ENCODE peak calls at places on chromosome 22, in eight cellular contexts. One of them, this sample, is unnamed.

GRCh38 chr22:39206491-39206890 is 38.3 kb downstream of the PDGFB start:
- DNase-seq in Peyer's patch: peak; percentile 39
- DNase-seq in CD8-positive, alpha-beta memory T cell: no peak
- DNase-seq in uterus: no peak
- DNase-seq in aorta: peak; percentile 45
- DNase-seq in lung: no peak
- DNase-seq in thyroid gland: no peak
- DNase-seq in suprapubic skin: peak; percentile 57
- DNase-seq in this sample: no peak

GRCh38 chr22:36562261-36562835 is 33.4 kb upstream of the EIF3D start:
- DNase-seq in Peyer's patch: no peak
- DNase-seq in CD8-positive, alpha-beta memory T cell: no peak
- DNase-seq in uterus: no peak
- DNase-seq in aorta: no peak
- DNase-seq in lung: no peak
- DNase-seq in thyroid gland: no peak
- DNase-seq in suprapubic skin: no peak
- DNase-seq in this sample: no peak

GRCh38 chr22:42432020-42432596 is at the start of gene NFAM1:
- DNase-seq in Peyer's patch: peak; percentile 65
- DNase-seq in CD8-positive, alpha-beta memory T cell: no peak
- DNase-seq in uterus: no peak
- DNase-seq in aorta: no peak
- DNase-seq in lung: peak; percentile 61
- DNase-seq in thyroid gland: peak; percentile 23
- DNase-seq in suprapubic skin: no peak
- DNase-seq in this sample: peak; percentile 55

GRCh38 chr22:44345872-44346271 is 33.1 kb upstream of the SHISAL1 start:
- DNase-seq in Peyer's patch: no peak
- DNase-seq in CD8-positive, alpha-beta memory T cell: no peak
- DNase-seq in uterus: no peak
- DNase-seq in aorta: no peak
- DNase-seq in lung: no peak
- DNase-seq in thyroid gland: no peak
- DNase-seq in suprapubic skin: no peak
- DNase-seq in this sample: peak; percentile 9

GRCh38 chr22:35376728-35377472 is 4.0 kb upstream of the HMOX1 start:
- DNase-seq in Peyer's patch: peak; percentile 95
- DNase-seq in CD8-positive, alpha-beta memory T cell: no peak
- DNase-seq in uterus: peak; percentile 95
- DNase-seq in aorta: peak; percentile 95
- DNase-seq in lung: peak; percentile 95
- DNase-seq in thyroid gland: peak; percentile 97
- DNase-seq in suprapubic skin: peak; percentile 97
- DNase-seq in this sample: peak; percentile 93

GRCh38 chr22:39808087-39808486 is 85.5 kb downstream of the ENTHD1 start:
- DNase-seq in Peyer's patch: peak; percentile 63
- DNase-seq in CD8-positive, alpha-beta memory T cell: no peak
- DNase-seq in uterus: no peak
- DNase-seq in aorta: no peak
- DNase-seq in lung: no peak
- DNase-seq in thyroid gland: no peak
- DNase-seq in suprapubic skin: no peak
- DNase-seq in this sample: no peak

GRCh38 chr22:24707477-24707816 is 67.1 kb downstream of the PIWIL3 start:
- DNase-seq in Peyer's patch: peak; percentile 57
- DNase-seq in CD8-positive, alpha-beta memory T cell: no peak
- DNase-seq in uterus: no peak
- DNase-seq in aorta: no peak
- DNase-seq in lung: no peak
- DNase-seq in thyroid gland: peak; percentile 38
- DNase-seq in suprapubic skin: no peak
- DNase-seq in this sample: no peak

GRCh38 chr22:44396021-44396726 is 83.4 kb upstream of the SHISAL1 start:
- DNase-seq in Peyer's patch: peak; percentile 14
- DNase-seq in CD8-positive, alpha-beta memory T cell: no peak
- DNase-seq in uterus: peak; percentile 6
- DNase-seq in aorta: no peak
- DNase-seq in lung: no peak
- DNase-seq in thyroid gland: no peak
- DNase-seq in suprapubic skin: peak; percentile 46
- DNase-seq in this sample: no peak

GRCh38 chr22:44497218-44497903 is 672 bp downstream of the RTL6 start:
- DNase-seq in Peyer's patch: no peak
- DNase-seq in CD8-positive, alpha-beta memory T cell: peak; percentile 5
- DNase-seq in uterus: no peak
- DNase-seq in aorta: no peak
- DNase-seq in lung: no peak
- DNase-seq in thyroid gland: peak; percentile 14
- DNase-seq in suprapubic skin: no peak
- DNase-seq in this sample: peak; percentile 74

GRCh38 chr22:32482708-32483107 is 8.1 kb downstream of the FBXO7 start:
- DNase-seq in Peyer's patch: no peak
- DNase-seq in CD8-positive, alpha-beta memory T cell: no peak
- DNase-seq in uterus: no peak
- DNase-seq in aorta: no peak
- DNase-seq in lung: no peak
- DNase-seq in thyroid gland: no peak
- DNase-seq in suprapubic skin: no peak
- DNase-seq in this sample: no peak

GRCh38 chr22:36328635-36329216 is 59.0 kb downstream of the MYH9 start:
- DNase-seq in Peyer's patch: peak; percentile 82
- DNase-seq in CD8-positive, alpha-beta memory T cell: no peak
- DNase-seq in uterus: peak; percentile 79
- DNase-seq in aorta: peak; percentile 91
- DNase-seq in lung: peak; percentile 57
- DNase-seq in thyroid gland: peak; percentile 97
- DNase-seq in suprapubic skin: no peak
- DNase-seq in this sample: peak; percentile 84

GRCh38 chr22:43017525-43018290 is 2.8 kb upstream of the PACSIN2 start:
- DNase-seq in Peyer's patch: no peak
- DNase-seq in CD8-positive, alpha-beta memory T cell: no peak
- DNase-seq in uterus: no peak
- DNase-seq in aorta: no peak
- DNase-seq in lung: peak; percentile 82
- DNase-seq in thyroid gland: peak; percentile 97
- DNase-seq in suprapubic skin: no peak
- DNase-seq in this sample: peak; percentile 38

DNA sequence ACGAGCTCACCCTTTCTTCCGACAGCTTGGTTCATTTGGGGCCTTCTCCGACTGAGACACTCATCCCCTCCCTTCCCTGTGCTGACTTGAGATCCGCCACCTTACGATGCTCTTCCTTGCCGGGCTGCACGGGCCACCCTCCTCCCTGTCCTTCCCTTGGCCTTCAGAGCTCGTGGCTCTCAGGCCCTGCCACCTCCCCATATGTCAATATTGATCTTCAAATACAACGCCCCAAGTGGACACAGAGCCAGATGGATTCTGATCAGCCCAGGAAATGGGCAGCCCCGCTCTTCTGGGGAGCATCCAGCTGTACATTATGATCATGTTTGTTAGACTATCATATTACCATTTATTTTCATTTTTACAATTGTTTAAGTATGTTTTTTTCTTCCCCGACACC is 812.8 kb downstream of the TBC1D22A start:
- DNase-seq in Peyer's patch: no peak
- DNase-seq in CD8-positive, alpha-beta memory T cell: no peak
- DNase-seq in uterus: no peak
- DNase-seq in aorta: peak; percentile 32
- DNase-seq in lung: no peak
- DNase-seq in thyroid gland: no peak
- DNase-seq in suprapubic skin: peak; percentile 10
- DNase-seq in this sample: no peak
- H3K9me3 ChIP-seq in Peyer's patch: no peaks in the 10 kb centered on the region
- H3K9me3 ChIP-seq in CD8-positive, alpha-beta memory T cell: no peaks in the 10 kb centered on the region
- H3K9me3 ChIP-seq in uterus: no peaks in the 10 kb centered on the region
- H3K9me3 ChIP-seq in aorta: no peaks in the 10 kb centered on the region
- H3K9me3 ChIP-seq in lung: no peaks in the 10 kb centered on the region
- H3K9me3 ChIP-seq in thyroid gland: no peaks in the 10 kb centered on the region
- H3K9me3 ChIP-seq in suprapubic skin: no peaks in the 10 kb centered on the region
- H3K9me3 ChIP-seq in this sample: no peaks in the 10 kb centered on the region

DNA sequence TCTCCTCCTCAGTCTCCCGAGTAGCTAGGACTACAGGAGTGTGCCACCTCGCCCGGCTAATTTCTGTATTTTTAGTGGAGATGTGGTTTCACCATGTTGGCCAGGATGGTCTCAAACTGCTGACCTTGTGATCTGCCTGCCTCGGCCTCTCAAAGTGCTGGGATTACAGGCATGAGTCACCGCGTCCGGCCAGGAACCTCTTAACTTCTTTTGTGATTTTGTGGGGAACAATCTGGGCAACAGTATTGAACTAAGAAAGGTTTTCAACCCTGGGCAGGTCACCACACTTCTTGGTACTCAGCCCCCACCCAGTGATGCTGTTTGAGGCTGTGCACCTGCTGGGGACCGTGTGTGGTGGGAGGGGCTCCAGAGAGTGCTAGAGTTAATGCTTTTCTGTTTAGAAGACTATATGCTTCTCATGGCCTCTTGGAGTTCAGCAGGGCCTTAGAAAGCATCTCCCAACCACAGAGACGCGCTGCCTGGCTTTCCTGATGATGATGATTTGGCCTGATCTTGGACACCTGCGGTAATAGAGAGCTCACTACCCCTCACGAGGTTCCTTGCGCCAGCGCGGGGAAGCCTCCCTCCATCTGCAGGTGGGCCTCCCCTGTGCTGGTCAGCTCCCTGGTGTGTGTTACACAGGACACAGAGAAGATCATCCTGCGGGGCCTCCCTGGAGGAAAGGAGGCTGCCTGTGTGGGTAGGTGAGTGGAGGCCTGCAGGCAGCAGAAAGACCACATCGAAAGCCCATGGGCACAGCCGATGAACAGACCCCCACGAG is 1.2 kb downstream of the DENND6B start:
- DNase-seq in Peyer's patch: no peak
- DNase-seq in CD8-positive, alpha-beta memory T cell: no peak
- DNase-seq in uterus: no peak
- DNase-seq in aorta: no peak
- DNase-seq in lung: no peak
- DNase-seq in thyroid gland: no peak
- DNase-seq in suprapubic skin: no peak
- DNase-seq in this sample: no peak
- H3K4me3 ChIP-seq in Peyer's patch: no peak overlapping the region
- H3K4me3 ChIP-seq in CD8-positive, alpha-beta memory T cell: no peak overlapping the region
- H3K4me3 ChIP-seq in uterus: no peak overlapping the region
- H3K4me3 ChIP-seq in aorta: no peak overlapping the region
- H3K4me3 ChIP-seq in lung: no peak overlapping the region
- H3K4me3 ChIP-seq in thyroid gland: no peak overlapping the region
- H3K4me3 ChIP-seq in suprapubic skin: peak overlapping the region; percentile 74
- H3K4me3 ChIP-seq in this sample: no peak overlapping the region

DNA sequence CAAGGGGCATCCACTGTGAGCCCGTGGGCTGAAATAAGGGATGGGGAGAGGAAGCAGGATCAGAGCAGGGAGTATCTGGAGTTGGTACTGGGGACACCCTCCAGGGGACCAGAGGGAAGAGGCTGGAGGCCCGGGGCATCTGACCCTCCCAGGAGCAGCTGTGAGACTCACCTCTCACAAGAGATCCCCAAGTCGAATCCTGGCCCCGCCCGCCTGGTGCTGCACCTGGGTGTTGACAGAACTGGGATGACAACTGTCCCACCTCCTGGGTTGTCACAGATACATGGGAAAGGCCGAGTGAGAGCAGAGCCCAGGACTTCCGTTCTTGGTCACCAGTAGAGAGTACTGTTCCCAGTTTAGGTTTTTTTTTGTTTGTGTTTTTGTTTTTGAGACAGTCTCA is 78.9 kb downstream of the CELSR1 start:
- DNase-seq in Peyer's patch: no peak
- DNase-seq in CD8-positive, alpha-beta memory T cell: no peak
- DNase-seq in uterus: no peak
- DNase-seq in aorta: no peak
- DNase-seq in lung: no peak
- DNase-seq in thyroid gland: no peak
- DNase-seq in suprapubic skin: peak; percentile 60
- DNase-seq in this sample: no peak
- H3K27ac ChIP-seq in Peyer's patch: no peak overlapping the region
- H3K27ac ChIP-seq in CD8-positive, alpha-beta memory T cell: no peak overlapping the region
- H3K27ac ChIP-seq in uterus: no peak overlapping the region
- H3K27ac ChIP-seq in aorta: no peak overlapping the region
- H3K27ac ChIP-seq in lung: no peak overlapping the region
- H3K27ac ChIP-seq in thyroid gland: no peak overlapping the region
- H3K27ac ChIP-seq in suprapubic skin: no peak overlapping the region
- H3K27ac ChIP-seq in this sample: no peak overlapping the region

GRCh38 chr22:48897959-48898358 is 929.7 kb downstream of the BRD1 start:
- DNase-seq in Peyer's patch: no peak
- DNase-seq in CD8-positive, alpha-beta memory T cell: no peak
- DNase-seq in uterus: no peak
- DNase-seq in aorta: no peak
- DNase-seq in lung: no peak
- DNase-seq in thyroid gland: no peak
- DNase-seq in suprapubic skin: no peak
- DNase-seq in this sample: no peak

GRCh38 chr22:48897638-48897954 is 930.1 kb downstream of the BRD1 start:
- DNase-seq in Peyer's patch: no peak
- DNase-seq in CD8-positive, alpha-beta memory T cell: no peak
- DNase-seq in uterus: no peak
- DNase-seq in aorta: no peak
- DNase-seq in lung: no peak
- DNase-seq in thyroid gland: no peak
- DNase-seq in suprapubic skin: no peak
- DNase-seq in this sample: no peak

GRCh38 chr22:48900327-48900597 is 927.4 kb downstream of the BRD1 start:
- DNase-seq in Peyer's patch: no peak
- DNase-seq in CD8-positive, alpha-beta memory T cell: no peak
- DNase-seq in uterus: no peak
- DNase-seq in aorta: no peak
- DNase-seq in lung: no peak
- DNase-seq in thyroid gland: no peak
- DNase-seq in suprapubic skin: no peak
- DNase-seq in this sample: no peak

GRCh38 chr22:48899523-48900326 is 927.9 kb downstream of the BRD1 start:
- DNase-seq in Peyer's patch: no peak
- DNase-seq in CD8-positive, alpha-beta memory T cell: no peak
- DNase-seq in uterus: no peak
- DNase-seq in aorta: no peak
- DNase-seq in lung: no peak
- DNase-seq in thyroid gland: no peak
- DNase-seq in suprapubic skin: no peak
- DNase-seq in this sample: no peak

DNA sequence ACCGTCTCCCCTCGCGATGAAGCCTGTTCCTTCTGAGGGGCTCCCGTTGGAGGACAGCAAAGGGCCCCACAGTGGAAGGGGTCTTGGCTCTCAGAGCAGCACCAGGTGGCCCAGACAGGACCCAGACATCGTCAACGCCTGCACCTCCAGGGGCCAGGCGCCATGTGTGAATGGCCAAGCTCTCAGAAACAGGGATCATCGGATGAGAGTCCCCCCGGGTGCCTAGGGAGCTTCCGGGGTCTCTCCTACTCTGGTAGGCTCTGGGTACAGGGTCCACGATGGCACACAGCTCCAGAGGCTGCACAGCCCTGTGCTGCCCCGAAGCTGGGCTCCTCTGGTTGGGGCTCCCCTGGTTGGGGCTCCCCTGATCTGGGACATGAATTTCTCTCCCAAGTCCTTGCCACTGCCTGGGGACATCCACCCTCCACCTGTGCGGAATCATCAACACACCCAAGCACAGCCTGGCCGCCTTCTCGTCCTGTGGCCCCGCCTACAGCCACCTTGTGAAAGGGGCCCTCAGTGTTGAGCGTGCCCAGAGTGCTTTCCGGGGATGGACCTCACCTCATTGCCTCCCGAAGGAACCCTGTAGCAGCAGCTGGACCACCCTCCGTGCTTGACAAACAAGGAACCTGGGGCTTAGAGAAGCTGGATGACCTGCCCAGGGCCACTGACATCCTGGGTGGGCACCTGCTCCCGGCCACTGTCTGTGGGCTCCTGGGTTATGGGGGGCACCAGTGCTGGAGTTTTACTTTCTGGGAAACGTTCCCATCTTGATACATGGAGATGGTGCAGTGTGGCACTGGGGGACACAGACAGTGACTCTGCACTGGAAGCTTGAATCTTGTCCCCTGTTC is 928.9 kb downstream of the BRD1 start:
- DNase-seq in Peyer's patch: no peak
- DNase-seq in CD8-positive, alpha-beta memory T cell: no peak
- DNase-seq in uterus: no peak
- DNase-seq in aorta: no peak
- DNase-seq in lung: no peak
- DNase-seq in thyroid gland: no peak
- DNase-seq in suprapubic skin: no peak
- DNase-seq in this sample: no peak
- H3K9me3 ChIP-seq in Peyer's patch: no peaks in the 10 kb centered on the region
- H3K9me3 ChIP-seq in CD8-positive, alpha-beta memory T cell: no peaks in the 10 kb centered on the region
- H3K9me3 ChIP-seq in uterus: no peaks in the 10 kb centered on the region
- H3K9me3 ChIP-seq in aorta: no peaks in the 10 kb centered on the region
- H3K9me3 ChIP-seq in lung: no peaks in the 10 kb centered on the region
- H3K9me3 ChIP-seq in thyroid gland: no peaks in the 10 kb centered on the region
- H3K9me3 ChIP-seq in suprapubic skin: no peaks in the 10 kb centered on the region
- H3K9me3 ChIP-seq in this sample: no peaks in the 10 kb centered on the region

This sample was measured in right cardiac atrium.